ENCODE peak calls at places on chromosome 13, in six cellular contexts. Q, Y, T, A, D and E are unnamed samples.

GRCh38 chr13:48155850-48156249 is 60.9 kb upstream of the MED4 start:
- DNase-seq in A (no peak), D (no peak), T (no peak), Q (peak), Y (peak), E (peak)

GRCh38 chr13:49664606-49665005 is 26.7 kb downstream of the EBPL start:
- DNase-seq in T (no peak), Y (no peak), A (no peak), Q (no peak), D (no peak), E (no peak)

GRCh38 chr13:102710261-102710679 is 15.4 kb upstream of the METTL21C start:
- DNase-seq in D (no peak), T (no peak), Y (no peak), Q (no peak), A (no peak), E (no peak)

GRCh38 chr13:23899555-23899954 is 2.3 kb upstream of the C1QTNF9B start:
- DNase-seq in D (no peak), Q (peak), Y (no peak), T (no peak), A (no peak), E (peak)

GRCh38 chr13:95505976-95506375 is 46.5 kb upstream of the CLDN10 start:
- DNase-seq in A (no peak), T (no peak), Y (no peak), Q (no peak), D (no peak), E (no peak)

GRCh38 chr13:27921421-27921960 is 1.7 kb downstream of the PDX1 start:
- DNase-seq in Y (no peak), T (no peak), A (no peak), D (no peak), Q (no peak), E (no peak)

GRCh38 chr13:95833713-95834112 is 156.8 kb downstream of the DNAJC3 start:
- DNase-seq in D (no peak), Q (no peak), A (no peak), Y (no peak), T (no peak), E (peak)

GRCh38 chr13:38582133-38582532 is 104.7 kb upstream of the FREM2 start:
- DNase-seq in D (no peak), Y (no peak), Q (peak), T (no peak), A (peak), E (peak)

GRCh38 chr13:33931397-33931987 is 113.5 kb downstream of the RFC3 start:
- DNase-seq in A (peak), Q (peak), Y (no peak), T (no peak), D (no peak), E (peak)

GRCh38 chr13:62626771-62627170 is 1211.1 kb upstream of the PCDH20 start:
- DNase-seq in D (no peak), Q (no peak), T (no peak), Y (no peak), A (no peak), E (no peak)

GRCh38 chr13:34162545-34162936 is 344.6 kb downstream of the RFC3 start:
- DNase-seq in T (no peak), A (no peak), Q (no peak), Y (no peak), D (no peak), E (peak)

GRCh38 chr13:32947886-32948285 is 68.3 kb upstream of the KL start:
- DNase-seq in T (no peak), D (no peak), Y (no peak), Q (no peak), A (no peak), E (no peak)

GRCh38 chr13:61084983-61085382 is 330.7 kb downstream of the PCDH20 start:
- DNase-seq in A (no peak), T (no peak), Y (no peak), Q (no peak), D (no peak), E (peak)

GRCh38 chr13:39952244-39953233 is 297.1 kb downstream of the COG6 start:
- DNase-seq in D (no peak), Q (peak), A (no peak), T (no peak), Y (no peak), E (peak)

GRCh38 chr13:41054212-41054877 is 7.0 kb upstream of the WBP4 start:
- DNase-seq in Q (peak), T (no peak), D (no peak), Y (no peak), A (no peak), E (peak)

GRCh38 chr13:42883142-42883541 is 101.8 kb downstream of the FAM216B start:
- DNase-seq in T (no peak), Q (peak), D (no peak), Y (no peak), A (no peak), E (peak)

GRCh38 chr13:72221276-72221962 is 354.4 kb upstream of the DACH1 start:
- DNase-seq in T (no peak), A (no peak), D (no peak), Q (no peak), Y (peak), E (no peak)

GRCh38 chr13:98214008-98214643 is 37.1 kb upstream of the RNF113B start:
- DNase-seq in T (no peak), D (no peak), A (no peak), Q (no peak), Y (no peak), E (peak)

GRCh38 chr13:25971499-25972145 is 80.2 kb downstream of the SHISA2 start:
- DNase-seq in D (no peak), Y (no peak), Q (no peak), A (no peak), T (no peak), E (no peak)

GRCh38 chr13:25733061-25733491 is 318.7 kb downstream of the SHISA2 start:
- DNase-seq in T (no peak), Y (peak), D (no peak), A (no peak), Q (peak), E (peak)

GRCh38 chr13:23578411-23579071 is 8.3 kb downstream of the TNFRSF19 start:
- DNase-seq in Q (peak), Y (no peak), D (peak), A (no peak), T (peak), E (peak)

GRCh38 chr13:47555235-47555634 is 445.8 kb downstream of the SUCLA2 start:
- DNase-seq in Y (no peak), D (no peak), Q (peak), A (no peak), T (no peak), E (no peak)

GRCh38 chr13:108352599-108352998 is 83.1 kb downstream of the TNFSF13B start:
- DNase-seq in T (no peak), D (no peak), Q (no peak), A (no peak), Y (no peak), E (no peak)

GRCh38 chr13:51435002-51435578 is 17.7 kb downstream of the INTS6 start:
- DNase-seq in Y (no peak), Q (no peak), D (no peak), A (no peak), T (no peak), E (peak)
- TF ChIP-seq CTCF in Y (peak), Q (peak), D (no peak), A (no peak), T (no peak), E (peak)

GRCh38 chr13:76594435-76594834 is 291.8 kb downstream of the KCTD12 start:
- DNase-seq in D (no peak), T (no peak), Y (no peak), A (no peak), Q (no peak), E (no peak)

GRCh38 chr13:76596216-76596615 is 290.0 kb downstream of the KCTD12 start:
- DNase-seq in A (no peak), D (no peak), Y (no peak), T (no peak), Q (peak), E (no peak)

GRCh38 chr13:76600086-76600485 is 286.1 kb downstream of the KCTD12 start:
- DNase-seq in T (no peak), A (no peak), Y (no peak), D (no peak), Q (peak), E (peak)

DNA sequence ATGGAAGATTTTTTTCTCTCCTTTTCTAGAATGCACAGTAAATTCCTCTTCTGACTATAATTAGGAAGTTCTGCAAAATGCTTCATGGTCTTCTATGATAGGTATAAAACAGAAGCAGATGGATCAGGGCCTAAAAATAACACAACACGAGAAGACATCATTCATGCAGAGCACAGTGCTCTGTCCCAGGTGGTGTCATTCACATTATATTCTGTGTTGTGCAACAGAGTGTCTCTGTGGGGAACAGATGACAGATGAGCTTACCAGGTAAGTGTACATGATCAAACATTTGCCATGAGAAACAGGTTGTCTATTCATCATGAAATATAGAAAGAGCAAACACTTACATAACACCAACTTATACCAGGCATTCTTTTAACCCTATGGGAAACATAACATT is 288.3 kb downstream of the KCTD12 start:
- DNase-seq in Q (no peak), Y (no peak), D (no peak), T (no peak), A (no peak), E (no peak)
- H3K4me3 ChIP-seq in Q (no peak), Y (no peak), D (no peak), T (no peak), A (no peak), E (no peak)

GRCh38 chr13:59480857-59481256 is 682.9 kb downstream of the DIAPH3 start:
- DNase-seq in T (no peak), Q (no peak), Y (no peak), D (no peak), A (no peak), E (no peak)
- TF ChIP-seq CTCF in T (no peak), Q (no peak), Y (no peak), D (no peak), A (no peak), E (no peak)

GRCh38 chr13:112934075-112934474 is 34.9 kb upstream of the MCF2L start:
- DNase-seq in Y (no peak), D (no peak), A (no peak), T (no peak), Q (no peak), E (no peak)

GRCh38 chr13:112931028-112931934 is 37.7 kb upstream of the MCF2L start:
- DNase-seq in Q (peak), A (no peak), Y (no peak), T (no peak), D (peak), E (peak)

GRCh38 chr13:112930192-112930591 is 38.8 kb upstream of the MCF2L start:
- DNase-seq in Q (no peak), A (no peak), T (no peak), Y (no peak), D (no peak), E (no peak)

GRCh38 chr13:112933649-112934048 is 35.4 kb upstream of the MCF2L start:
- DNase-seq in T (no peak), Y (no peak), A (no peak), Q (no peak), D (no peak), E (no peak)

DNA sequence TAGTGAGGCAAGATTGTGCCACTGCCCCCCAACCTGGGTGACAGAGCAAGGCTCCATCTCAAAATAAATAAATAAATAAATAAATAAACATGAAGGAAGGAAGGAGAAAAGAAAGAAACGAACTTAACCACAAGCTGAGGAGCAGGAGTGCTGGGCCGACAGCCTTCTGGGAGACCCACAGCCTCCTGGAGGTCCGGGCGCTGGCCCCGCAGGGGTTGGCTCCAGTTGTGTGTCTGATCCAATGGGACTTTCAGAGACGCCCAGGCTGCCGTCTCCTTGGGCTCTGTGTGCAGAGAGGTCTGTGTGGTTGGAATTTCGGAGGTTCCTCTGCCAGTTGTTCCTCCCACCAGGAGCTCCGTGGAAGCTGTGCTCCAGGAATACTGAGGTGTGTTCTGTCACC is 36.0 kb upstream of the MCF2L start:
- DNase-seq in Q (no peak), Y (no peak), A (no peak), T (no peak), D (no peak), E (no peak)
- H3K4me3 ChIP-seq in Q (no peak), Y (no peak), A (no peak), T (no peak), D (no peak), E (no peak)

GRCh38 chr13:65966991-65967451 is 1263.1 kb downstream of the PCDH9 start:
- DNase-seq in A (no peak), Y (no peak), T (no peak), D (no peak), Q (peak), E (peak)
- TF ChIP-seq CTCF in A (no peak), Y (peak), T (no peak), D (no peak), Q (peak), E (peak)

GRCh38 chr13:93875527-93875926 is 604.0 kb downstream of the DCT start:
- DNase-seq in A (no peak), D (no peak), Q (peak), T (no peak), Y (no peak), E (peak)
- H3K4me3 ChIP-seq in A (no peak), D (no peak), Q (no peak), T (no peak), Y (no peak), E (no peak)